ENCODE peak calls at places on chromosomes 3 and 15, in seven cellular contexts. B is SW480; I is astrocyte of the spinal cord; S is NK-92 treated with Interleukin-12 subunit alpha and Interleukin-12 subunit beta, amount 100 ng/mL, for 24 hours; F is neural crest cell; C is dorsolateral prefrontal cortex; X is NCI-H1694 treated with DMSO at 0.1 percent for 48 hours. K is an unnamed sample.

GRCh38 chr3:12194209-12194608 is 35.5 kb upstream of the TIMP4 start:
- DNase-seq in F (no peak), C (no peak), X (no peak), I (peak; percentile 93), S (peak; percentile 19), B (peak; percentile 79), K (no peak)

GRCh38 chr3:157248590-157249425 is 88.9 kb upstream of the CCNL1 start:
- DNase-seq in C (no peak), B (peak; percentile 71), S (no peak), I (peak; percentile 93), X (no peak), F (no peak), K (peak; percentile 53)

GRCh38 chr15:24676431-24676830 is 856 bp downstream of the NPAP1 start:
- DNase-seq in X (no peak), B (no peak), I (no peak), F (no peak), S (no peak), C (no peak), K (no peak)

GRCh38 chr3:182889948-182890629 is 90.2 kb downstream of the DCUN1D1 start:
- DNase-seq in S (no peak), B (no peak), C (no peak), X (no peak), I (no peak), F (no peak), K (no peak)

GRCh38 chr3:184783309-184783708 is 28.7 kb upstream of the VPS8 start:
- DNase-seq in F (no peak), I (no peak), S (no peak), X (no peak), B (no peak), C (no peak), K (no peak)

GRCh38 chr3:127226451-127226850 is 33.5 kb downstream of the PRR23E start:
- DNase-seq in X (no peak), C (no peak), F (no peak), S (no peak), I (no peak), B (peak; percentile 83), K (no peak)

GRCh38 chr3:127484601-127485388 is 105.7 kb downstream of the TPRA1 start:
- DNase-seq in X (no peak), B (no peak), I (no peak), S (no peak), F (no peak), C (peak; percentile 14), K (no peak)

GRCh38 chr3:186361246-186361611 is 805 bp downstream of the DGKG start:
- DNase-seq in I (no peak), X (no peak), C (no peak), S (no peak), B (no peak), F (no peak), K (no peak)

GRCh38 chr3:78091478-78092119 is 1051.7 kb downstream of the ROBO2 start:
- DNase-seq in X (no peak), F (no peak), C (no peak), I (no peak), B (no peak), S (no peak), K (no peak)

GRCh38 chr15:40325700-40326099 is 2.2 kb downstream of the INAFM2 start:
- DNase-seq in I (no peak), S (no peak), C (no peak), B (no peak), X (no peak), F (no peak), K (no peak)

GRCh38 chr15:26889298-26889898 is 22.5 kb downstream of the GABRA5 start:
- DNase-seq in C (no peak), I (peak; percentile 79), B (peak; percentile 41), S (no peak), F (peak; percentile 74), X (peak; percentile 5), K (peak; percentile 10)

GRCh38 chr15:79002631-79003030 is 57.8 kb upstream of the CTSH start:
- DNase-seq in B (peak; percentile 4), S (no peak), I (no peak), X (no peak), C (no peak), F (no peak), K (no peak)

GRCh38 chr3:83435173-83435572 is 1523.6 kb upstream of the CADM2 start:
- DNase-seq in I (no peak), F (no peak), B (no peak), X (no peak), C (no peak), S (no peak), K (no peak)

GRCh38 chr3:39765575-39765974 is 43.8 kb upstream of the MYRIP start:
- DNase-seq in S (no peak), F (no peak), X (no peak), C (no peak), B (no peak), I (no peak), K (no peak)